ENCODE peak calls at places on chromosomes 5 and 9, in eight cellular contexts. H is fibroblast of mammary gland; P is CD4-positive, alpha-beta memory T cell; N is psoas muscle; D is cardiac muscle cell; T is foreskin fibroblast; L is PC-3; A is Karpas-422. G is an unnamed sample.

GRCh38 chr5:73496984-73497457 is 1.2 kb upstream of the BTF3 start:
- DNase-seq in H (peak), P (no peak), N (no peak), D (peak), T (peak), L (peak), A (peak), G (no peak)

GRCh38 chr5:167489202-167489601 is 802.2 kb upstream of the WWC1 start:
- DNase-seq in H (peak), P (no peak), N (no peak), D (peak), T (peak), L (no peak), A (no peak), G (no peak)

GRCh38 chr9:137674307-137675305 is 55.8 kb downstream of the EHMT1 start:
- DNase-seq in H (no peak), P (no peak), N (no peak), D (no peak), T (no peak), L (no peak), A (no peak), G (no peak)

GRCh38 chr9:133786936-133787748 is 49.0 kb upstream of the SARDH start:
- DNase-seq in H (no peak), P (no peak), N (peak), D (no peak), T (no peak), L (no peak), A (no peak), G (no peak)

GRCh38 chr5:154190652-154191304 is at the start of gene GALNT10:
- DNase-seq in H (peak), P (peak), N (peak), D (peak), T (peak), L (peak), A (peak), G (peak)

GRCh38 chr5:45639038-45639437 is 57.1 kb downstream of the HCN1 start:
- DNase-seq in H (peak), P (no peak), N (no peak), D (no peak), T (no peak), L (peak), A (peak), G (no peak)

GRCh38 chr9:74775401-74775800 is 112.3 kb downstream of the TRPM6 start:
- DNase-seq in H (peak), P (no peak), N (no peak), D (no peak), T (no peak), L (no peak), A (no peak), G (no peak)

GRCh38 chr9:95459218-95459617 is 57.6 kb downstream of the PTCH1 start:
- DNase-seq in H (no peak), P (no peak), N (no peak), D (no peak), T (no peak), L (no peak), A (no peak), G (no peak)

GRCh38 chr5:33611882-33612281 is 171.1 kb downstream of the TARS1 start:
- DNase-seq in H (peak), P (no peak), N (no peak), D (peak), T (peak), L (peak), A (no peak), G (no peak)

GRCh38 chr5:50325237-50325832 is 115.8 kb downstream of the EMB start:
- DNase-seq in H (peak), P (peak), N (no peak), D (peak), T (peak), L (peak), A (peak), G (no peak)

GRCh38 chr9:23766613-23767012 is 59.4 kb downstream of the ELAVL2 start:
- DNase-seq in H (no peak), P (no peak), N (no peak), D (no peak), T (no peak), L (no peak), A (no peak), G (no peak)

GRCh38 chr9:129509508-129509907 is 111.4 kb downstream of the C9orf50 start:
- DNase-seq in H (peak), P (no peak), N (no peak), D (peak), T (peak), L (peak), A (no peak), G (no peak)

GRCh38 chr5:14110680-14111079 is 32.5 kb upstream of the TRIO start:
- DNase-seq in H (peak), P (no peak), N (no peak), D (peak), T (peak), L (peak), A (no peak), G (no peak)

GRCh38 chr9:126935630-126936029 is 21.0 kb downstream of the RALGPS1 start:
- DNase-seq in H (peak), P (no peak), N (no peak), D (peak), T (no peak), L (peak), A (no peak), G (no peak)

GRCh38 chr9:121138973-121139372 is 62.7 kb downstream of the RAB14 start:
- DNase-seq in H (no peak), P (no peak), N (no peak), D (no peak), T (no peak), L (no peak), A (no peak), G (no peak)

GRCh38 chr5:19018822-19019221 is 969.2 kb downstream of the CDH18 start:
- DNase-seq in H (no peak), P (no peak), N (no peak), D (no peak), T (no peak), L (peak), A (no peak), G (no peak)

GRCh38 chr5:79878721-79879336 is 112.2 kb downstream of the MTX3 start:
- DNase-seq in H (peak), P (no peak), N (no peak), D (no peak), T (peak), L (peak), A (peak), G (peak)

GRCh38 chr9:71223953-71224538 is 102.6 kb upstream of the TRPM3 start:
- DNase-seq in H (peak), P (no peak), N (no peak), D (peak), T (peak), L (no peak), A (no peak), G (no peak)

GRCh38 chr5:36146390-36146789 is 5.3 kb downstream of the LMBRD2 start:
- DNase-seq in H (no peak), P (no peak), N (no peak), D (no peak), T (no peak), L (no peak), A (no peak), G (no peak)

GRCh38 chr5:2383678-2384025 is 367.8 kb downstream of the IRX2 start:
- DNase-seq in H (no peak), P (no peak), N (no peak), D (no peak), T (no peak), L (no peak), A (no peak), G (no peak)

GRCh38 chr5:130198927-130199326 is 294.7 kb downstream of the CHSY3 start:
- DNase-seq in H (peak), P (no peak), N (no peak), D (peak), T (peak), L (peak), A (peak), G (peak)

GRCh38 chr5:59621477-59621876 is 272.0 kb downstream of the PDE4D start:
- DNase-seq in H (no peak), P (no peak), N (no peak), D (peak), T (peak), L (no peak), A (no peak), G (no peak)

GRCh38 chr9:7783635-7784063 is 15.9 kb downstream of the DMAC1 start:
- DNase-seq in H (no peak), P (no peak), N (no peak), D (no peak), T (no peak), L (no peak), A (peak), G (no peak)

GRCh38 chr5:85288914-85289313 is 904.2 kb upstream of the EDIL3 start:
- DNase-seq in H (no peak), P (no peak), N (no peak), D (no peak), T (no peak), L (no peak), A (no peak), G (no peak)

DNA sequence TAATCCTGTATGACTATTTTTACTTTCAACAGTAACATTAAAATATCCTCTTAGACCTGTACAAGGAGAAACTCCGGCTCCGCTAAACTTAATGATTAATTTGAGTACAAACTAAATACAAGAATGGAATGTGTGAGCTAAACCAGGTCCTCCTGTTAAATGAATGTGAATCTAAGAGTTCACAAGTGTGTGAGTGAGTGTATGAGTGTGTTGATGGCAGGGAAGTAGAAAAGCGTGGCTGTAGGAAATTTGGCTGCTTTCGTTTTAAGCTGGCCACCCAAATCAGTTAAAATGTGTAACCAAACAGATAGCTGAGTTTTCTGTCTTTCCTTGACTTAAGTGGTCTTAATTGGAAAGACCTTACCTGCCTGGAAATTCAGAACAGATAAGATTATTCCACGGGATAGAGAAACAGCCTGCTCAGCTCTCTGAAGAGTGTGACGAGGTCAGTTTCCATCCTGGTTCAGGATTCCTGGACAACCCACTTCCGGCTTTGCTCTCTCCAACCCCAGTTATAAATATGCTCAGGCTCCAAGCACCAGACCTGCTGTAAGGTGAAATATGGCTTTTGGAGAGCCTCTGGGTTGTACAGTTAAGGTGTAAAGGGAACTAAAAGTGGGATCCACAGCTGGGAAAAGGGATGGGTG is 908.6 kb upstream of the EDIL3 start:
- DNase-seq in H (peak), P (no peak), N (no peak), D (peak), T (no peak), L (peak), A (no peak), G (no peak)
- H3K4me3 ChIP-seq in H (no peak), P (no peak), N (no peak), D (no peak), T (no peak), L (peak), A (no peak), G (peak)

GRCh38 chr5:81389015-81389414 is 4.9 kb downstream of the ACOT12 start:
- DNase-seq in H (no peak), P (no peak), N (no peak), D (no peak), T (no peak), L (no peak), A (peak), G (no peak)

GRCh38 chr5:81393783-81394718 is at the start of gene ACOT12:
- DNase-seq in H (peak), P (no peak), N (no peak), D (peak), T (peak), L (no peak), A (peak), G (peak)

GRCh38 chr5:81397169-81397568 is 3.2 kb upstream of the ACOT12 start:
- DNase-seq in H (peak), P (no peak), N (no peak), D (peak), T (peak), L (no peak), A (no peak), G (peak)

GRCh38 chr5:81395262-81395661 is 1.3 kb upstream of the ACOT12 start:
- DNase-seq in H (no peak), P (no peak), N (no peak), D (no peak), T (peak), L (no peak), A (no peak), G (no peak)

DNA sequence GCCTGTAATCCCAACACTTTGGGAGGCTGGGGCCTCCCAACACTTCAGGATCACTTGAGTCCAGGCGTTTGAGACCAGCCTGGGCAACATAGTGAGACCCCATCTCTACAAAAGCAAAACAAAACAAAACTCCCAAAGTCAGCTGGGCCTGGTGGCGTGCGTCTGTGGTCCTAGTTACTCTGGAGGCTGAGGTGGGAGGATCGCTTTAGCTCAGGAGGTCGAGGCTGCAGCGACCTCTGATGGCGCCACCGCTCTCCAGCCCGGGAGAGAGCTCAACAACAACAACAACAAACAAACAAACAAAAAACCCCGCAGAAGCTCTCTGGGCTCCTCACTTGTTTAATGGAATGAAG is 528 bp downstream of the ACOT12 start:
- DNase-seq in H (no peak), P (no peak), N (no peak), D (no peak), T (no peak), L (no peak), A (peak), G (no peak)
- H3K4me3 ChIP-seq in H (peak), P (no peak), N (peak), D (peak), T (peak), L (peak), A (no peak), G (peak)

GRCh38 chr9:136026266-136026942 is 65.2 kb upstream of the UBAC1 start:
- DNase-seq in H (no peak), P (no peak), N (no peak), D (no peak), T (no peak), L (no peak), A (no peak), G (no peak)

GRCh38 chr9:136023401-136024225 is 62.4 kb upstream of the UBAC1 start:
- DNase-seq in H (peak), P (no peak), N (peak), D (peak), T (peak), L (no peak), A (no peak), G (peak)

GRCh38 chr9:136024286-136024685 is 63.1 kb upstream of the UBAC1 start:
- DNase-seq in H (no peak), P (no peak), N (no peak), D (no peak), T (peak), L (no peak), A (no peak), G (no peak)

GRCh38 chr9:136025481-136025880 is 64.3 kb upstream of the UBAC1 start:
- DNase-seq in H (no peak), P (no peak), N (no peak), D (no peak), T (no peak), L (no peak), A (no peak), G (no peak)

GRCh38 chr9:136024696-136025316 is 63.6 kb upstream of the UBAC1 start:
- DNase-seq in H (no peak), P (no peak), N (peak), D (no peak), T (peak), L (no peak), A (no peak), G (no peak)
- H3K4me3 ChIP-seq in H (no peak), P (no peak), N (no peak), D (no peak), T (no peak), L (no peak), A (no peak), G (no peak)

DNA sequence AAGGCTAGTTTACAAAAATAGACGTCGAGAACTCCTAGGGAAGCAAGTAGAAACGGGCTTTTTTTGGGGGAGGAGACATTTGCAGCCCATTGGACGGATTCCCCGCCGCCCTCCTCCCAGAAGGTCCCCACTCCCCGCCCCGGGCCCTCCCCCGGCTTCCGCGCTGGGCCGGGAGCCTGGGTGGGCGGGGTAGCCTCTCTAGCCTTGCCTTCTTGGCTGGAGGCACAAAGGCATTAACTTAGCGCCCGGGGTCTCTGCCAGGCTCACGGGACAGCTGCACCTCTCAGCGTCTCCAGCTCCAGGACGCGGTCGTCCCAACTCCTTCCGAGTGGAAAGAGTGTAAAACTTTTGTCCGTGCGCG is at the start of gene DMRTA1:
- DNase-seq in H (peak), P (no peak), N (peak), D (peak), T (peak), L (peak), A (no peak), G (peak)
- H3K4me3 ChIP-seq in H (peak), P (no peak), N (peak), D (peak), T (peak), L (peak), A (no peak), G (peak)

GRCh38 chr9:97237311-97237786 is 70.1 kb upstream of the CCDC180 start:
- DNase-seq in H (no peak), P (no peak), N (peak), D (peak), T (no peak), L (no peak), A (no peak), G (no peak)
- H3K4me3 ChIP-seq in H (peak), P (no peak), N (peak), D (peak), T (peak), L (no peak), A (peak), G (no peak)

DNA sequence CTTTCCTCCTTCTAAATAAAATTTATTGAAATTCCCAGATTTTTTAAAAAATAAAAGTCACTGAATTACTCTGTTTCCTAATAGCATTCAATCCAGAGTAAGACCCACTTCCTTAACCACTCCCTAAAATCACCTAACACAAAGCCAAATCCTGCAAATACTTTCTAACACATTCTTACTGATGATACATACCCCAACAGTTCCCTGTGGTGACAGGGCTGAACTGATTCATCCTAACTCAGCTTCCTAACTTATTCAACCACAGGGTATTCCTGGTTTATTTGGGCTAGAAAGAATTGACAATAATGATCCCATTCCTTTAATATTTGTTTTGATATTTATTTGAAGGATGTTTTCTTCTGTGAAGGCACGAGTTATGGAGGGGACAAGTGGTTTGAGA is 40.7 kb upstream of the ZNF300 start:
- DNase-seq in H (peak), P (no peak), N (no peak), D (peak), T (peak), L (no peak), A (no peak), G (no peak)
- H3K4me3 ChIP-seq in H (peak), P (no peak), N (peak), D (no peak), T (peak), L (no peak), A (no peak), G (no peak)

DNA sequence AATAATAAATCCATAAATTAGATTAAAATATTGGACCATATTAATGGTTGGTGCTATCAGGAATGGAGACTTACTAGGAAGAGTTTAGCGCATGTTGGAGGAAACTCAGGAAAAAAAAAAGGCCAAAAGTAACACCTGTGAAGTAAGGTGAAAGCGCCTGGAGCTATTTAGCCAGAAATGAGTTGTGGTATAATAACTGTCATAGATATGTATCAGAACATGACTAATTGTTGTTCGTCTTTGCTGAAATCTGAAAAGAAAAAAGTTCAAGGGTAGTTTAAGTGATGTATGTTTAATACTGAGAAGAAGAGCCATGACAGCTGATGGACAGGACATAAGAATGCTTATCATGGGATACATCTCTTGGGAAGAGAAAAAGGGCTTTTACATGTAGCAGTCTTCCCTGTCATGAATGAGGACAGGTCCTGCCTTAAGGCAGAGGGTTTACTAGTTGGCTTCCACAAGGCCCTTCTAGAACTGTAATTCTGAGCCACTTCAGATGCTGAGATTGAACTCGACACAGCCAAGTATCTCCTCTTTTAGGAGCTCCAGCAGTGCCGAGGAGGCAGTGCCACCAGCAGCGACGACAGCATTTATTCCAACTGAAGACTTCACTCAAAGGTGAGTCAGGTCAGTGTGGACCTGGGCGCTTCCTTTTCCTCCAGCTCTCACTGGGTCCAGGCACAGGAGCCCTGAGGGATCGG is 946 bp upstream of the CAMK4 start:
- DNase-seq in H (no peak), P (peak), N (no peak), D (no peak), T (peak), L (peak), A (no peak), G (no peak)
- H3K4me3 ChIP-seq in H (peak), P (no peak), N (peak), D (peak), T (peak), L (no peak), A (no peak), G (peak)